ENCODE peak calls at places on chromosomes 16 and 17, in six cellular contexts. One of them, this sample, is unnamed.

GRCh38 chr16:70526403-70526802 is 2.8 kb downstream of the SF3B3 start:
- DNase-seq in fibroblast of lung: no peak
- DNase-seq in A549: no peak
- DNase-seq in fibroblast of the aortic adventitia: no peak
- DNase-seq in heart right ventricle: no peak
- DNase-seq in glutamatergic neuron: no peak
- DNase-seq in this sample: no peak

GRCh38 chr16:66335704-66336329 is 30.7 kb upstream of the CDH5 start:
- DNase-seq in fibroblast of lung: peak
- DNase-seq in A549: no peak
- DNase-seq in fibroblast of the aortic adventitia: peak
- DNase-seq in heart right ventricle: peak
- DNase-seq in glutamatergic neuron: no peak
- DNase-seq in this sample: no peak

GRCh38 chr17:37490022-37490587 is 414 bp downstream of the DUSP14 start:
- DNase-seq in fibroblast of lung: peak
- DNase-seq in A549: peak
- DNase-seq in fibroblast of the aortic adventitia: peak
- DNase-seq in heart right ventricle: peak
- DNase-seq in glutamatergic neuron: peak
- DNase-seq in this sample: peak

GRCh38 chr17:73532441-73532901 is 111.8 kb downstream of the SDK2 start:
- DNase-seq in fibroblast of lung: no peak
- DNase-seq in A549: no peak
- DNase-seq in fibroblast of the aortic adventitia: no peak
- DNase-seq in heart right ventricle: no peak
- DNase-seq in glutamatergic neuron: no peak
- DNase-seq in this sample: no peak

GRCh38 chr17:43917348-43918025 is 10.2 kb upstream of the MPP2 start:
- DNase-seq in fibroblast of lung: peak
- DNase-seq in A549: no peak
- DNase-seq in fibroblast of the aortic adventitia: peak
- DNase-seq in heart right ventricle: peak
- DNase-seq in glutamatergic neuron: peak
- DNase-seq in this sample: no peak

GRCh38 chr16:74226361-74226979 is 70.1 kb upstream of the PSMD7 start:
- DNase-seq in fibroblast of lung: peak
- DNase-seq in A549: no peak
- DNase-seq in fibroblast of the aortic adventitia: peak
- DNase-seq in heart right ventricle: no peak
- DNase-seq in glutamatergic neuron: no peak
- DNase-seq in this sample: no peak

GRCh38 chr17:16973760-16974540 is 2.0 kb upstream of the TNFRSF13B start:
- DNase-seq in fibroblast of lung: no peak
- DNase-seq in A549: no peak
- DNase-seq in fibroblast of the aortic adventitia: no peak
- DNase-seq in heart right ventricle: no peak
- DNase-seq in glutamatergic neuron: no peak
- DNase-seq in this sample: no peak

GRCh38 chr16:50153648-50154368 is 702 bp downstream of the TENT4B start:
- DNase-seq in fibroblast of lung: peak
- DNase-seq in A549: peak
- DNase-seq in fibroblast of the aortic adventitia: no peak
- DNase-seq in heart right ventricle: peak
- DNase-seq in glutamatergic neuron: peak
- DNase-seq in this sample: peak

GRCh38 chr17:56833023-56833811 is 503 bp downstream of the C17orf67 start:
- DNase-seq in fibroblast of lung: peak
- DNase-seq in A549: peak
- DNase-seq in fibroblast of the aortic adventitia: peak
- DNase-seq in heart right ventricle: peak
- DNase-seq in glutamatergic neuron: peak
- DNase-seq in this sample: peak

GRCh38 chr16:11816123-11816522 is 19.1 kb upstream of the ZC3H7A start:
- DNase-seq in fibroblast of lung: no peak
- DNase-seq in A549: no peak
- DNase-seq in fibroblast of the aortic adventitia: no peak
- DNase-seq in heart right ventricle: no peak
- DNase-seq in glutamatergic neuron: no peak
- DNase-seq in this sample: no peak

GRCh38 chr17:42667088-42667951 is 8.2 kb downstream of the TUBG2 start:
- DNase-seq in fibroblast of lung: peak
- DNase-seq in A549: peak
- DNase-seq in fibroblast of the aortic adventitia: peak
- DNase-seq in heart right ventricle: peak
- DNase-seq in glutamatergic neuron: no peak
- DNase-seq in this sample: no peak

GRCh38 chr16:83392743-83393142 is 415.0 kb upstream of the HSBP1 start:
- DNase-seq in fibroblast of lung: peak
- DNase-seq in A549: no peak
- DNase-seq in fibroblast of the aortic adventitia: no peak
- DNase-seq in heart right ventricle: no peak
- DNase-seq in glutamatergic neuron: no peak
- DNase-seq in this sample: no peak

GRCh38 chr16:83390759-83391158 is 417.0 kb upstream of the HSBP1 start:
- DNase-seq in fibroblast of lung: no peak
- DNase-seq in A549: no peak
- DNase-seq in fibroblast of the aortic adventitia: peak
- DNase-seq in heart right ventricle: no peak
- DNase-seq in glutamatergic neuron: no peak
- DNase-seq in this sample: no peak

GRCh38 chr16:83389751-83390150 is 418.0 kb upstream of the HSBP1 start:
- DNase-seq in fibroblast of lung: peak
- DNase-seq in A549: no peak
- DNase-seq in fibroblast of the aortic adventitia: peak
- DNase-seq in heart right ventricle: no peak
- DNase-seq in glutamatergic neuron: no peak
- DNase-seq in this sample: no peak

GRCh38 chr16:83397601-83398000 is 410.2 kb upstream of the HSBP1 start:
- DNase-seq in fibroblast of lung: no peak
- DNase-seq in A549: no peak
- DNase-seq in fibroblast of the aortic adventitia: no peak
- DNase-seq in heart right ventricle: no peak
- DNase-seq in glutamatergic neuron: no peak
- DNase-seq in this sample: no peak

GRCh38 chr16:83393196-83393981 is 414.4 kb upstream of the HSBP1 start:
- DNase-seq in fibroblast of lung: peak
- DNase-seq in A549: no peak
- DNase-seq in fibroblast of the aortic adventitia: peak
- DNase-seq in heart right ventricle: peak
- DNase-seq in glutamatergic neuron: no peak
- DNase-seq in this sample: no peak
- TF ChIP-seq CTCF in fibroblast of lung: no peak
- TF ChIP-seq CTCF in A549: no peak
- TF ChIP-seq CTCF in fibroblast of the aortic adventitia: peak
- TF ChIP-seq CTCF in heart right ventricle: no peak
- TF ChIP-seq CTCF in glutamatergic neuron: no peak
- TF ChIP-seq CTCF in this sample: peak

GRCh38 chr17:63082952-63083351 is 116.9 kb downstream of the TANC2 start:
- DNase-seq in fibroblast of lung: peak
- DNase-seq in A549: no peak
- DNase-seq in fibroblast of the aortic adventitia: peak
- DNase-seq in heart right ventricle: no peak
- DNase-seq in glutamatergic neuron: no peak
- DNase-seq in this sample: no peak

GRCh38 chr17:63078707-63079106 is 112.7 kb downstream of the TANC2 start:
- DNase-seq in fibroblast of lung: peak
- DNase-seq in A549: no peak
- DNase-seq in fibroblast of the aortic adventitia: peak
- DNase-seq in heart right ventricle: no peak
- DNase-seq in glutamatergic neuron: no peak
- DNase-seq in this sample: no peak

GRCh38 chr17:63086483-63087185 is 120.6 kb downstream of the TANC2 start:
- DNase-seq in fibroblast of lung: peak
- DNase-seq in A549: no peak
- DNase-seq in fibroblast of the aortic adventitia: no peak
- DNase-seq in heart right ventricle: no peak
- DNase-seq in glutamatergic neuron: no peak
- DNase-seq in this sample: no peak

DNA sequence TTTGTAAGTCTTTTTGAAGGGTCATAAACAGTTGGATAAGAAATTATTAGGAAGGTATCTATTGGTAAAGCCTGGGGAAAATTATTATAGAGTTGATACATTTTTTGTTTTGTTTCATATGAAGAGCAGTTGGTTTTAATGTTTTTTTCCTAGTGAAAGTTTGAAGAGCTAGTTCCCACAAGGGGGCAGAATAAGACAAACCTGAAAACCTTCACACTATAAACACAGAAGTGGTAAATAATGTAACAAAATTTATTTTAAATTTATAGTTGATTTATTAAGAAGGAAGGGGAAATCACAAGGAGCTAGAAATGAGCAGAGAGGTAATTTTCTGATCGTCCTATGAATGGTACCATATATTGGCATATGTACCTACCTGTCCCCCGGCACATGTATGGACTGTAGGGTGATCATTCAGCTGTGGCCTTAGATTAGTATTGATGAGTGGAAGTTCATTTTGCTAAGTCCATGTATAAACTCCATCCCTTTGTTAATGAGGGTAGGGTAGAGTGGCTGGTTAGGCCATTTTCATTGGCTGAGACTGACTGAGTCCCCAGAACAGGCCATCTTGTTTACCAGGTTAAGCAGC is 116.3 kb downstream of the TANC2 start:
- DNase-seq in fibroblast of lung: peak
- DNase-seq in A549: no peak
- DNase-seq in fibroblast of the aortic adventitia: peak
- DNase-seq in heart right ventricle: no peak
- DNase-seq in glutamatergic neuron: no peak
- DNase-seq in this sample: no peak
- TF ChIP-seq CTCF in fibroblast of lung: peak
- TF ChIP-seq CTCF in A549: peak
- TF ChIP-seq CTCF in fibroblast of the aortic adventitia: peak
- TF ChIP-seq CTCF in heart right ventricle: peak
- TF ChIP-seq CTCF in glutamatergic neuron: peak
- TF ChIP-seq CTCF in this sample: peak

GRCh38 chr16:31010539-31010938 is at the start of gene STX1B:
- DNase-seq in fibroblast of lung: peak
- DNase-seq in A549: no peak
- DNase-seq in fibroblast of the aortic adventitia: no peak
- DNase-seq in heart right ventricle: no peak
- DNase-seq in glutamatergic neuron: peak
- DNase-seq in this sample: no peak

GRCh38 chr16:31010943-31011342 is 505 bp upstream of the STX1B start:
- DNase-seq in fibroblast of lung: no peak
- DNase-seq in A549: no peak
- DNase-seq in fibroblast of the aortic adventitia: no peak
- DNase-seq in heart right ventricle: no peak
- DNase-seq in glutamatergic neuron: no peak
- DNase-seq in this sample: no peak

DNA sequence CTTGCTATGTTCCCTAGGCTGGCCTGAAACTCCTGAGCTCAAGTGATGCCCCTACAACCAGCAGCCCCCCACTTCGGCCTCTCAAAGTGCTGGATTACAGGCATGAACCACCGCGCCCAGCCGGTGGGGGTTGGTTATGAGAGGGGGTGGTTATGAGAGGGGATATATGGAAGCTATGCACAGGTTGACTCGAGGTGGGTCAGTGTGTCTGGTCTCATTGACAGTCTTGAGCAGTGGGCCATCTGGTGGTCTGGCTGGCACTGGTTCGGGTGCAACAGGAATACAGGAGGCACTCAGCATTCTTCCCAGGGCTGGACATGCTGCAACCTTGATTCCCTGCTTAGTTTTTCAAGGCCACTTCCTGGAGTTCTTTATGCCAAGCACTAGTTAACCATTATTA is 5.6 kb upstream of the STX1B start:
- DNase-seq in fibroblast of lung: no peak
- DNase-seq in A549: no peak
- DNase-seq in fibroblast of the aortic adventitia: no peak
- DNase-seq in heart right ventricle: no peak
- DNase-seq in glutamatergic neuron: no peak
- DNase-seq in this sample: no peak
- TF ChIP-seq CTCF in fibroblast of lung: no peak
- TF ChIP-seq CTCF in A549: peak
- TF ChIP-seq CTCF in fibroblast of the aortic adventitia: no peak
- TF ChIP-seq CTCF in heart right ventricle: no peak
- TF ChIP-seq CTCF in glutamatergic neuron: no peak
- TF ChIP-seq CTCF in this sample: no peak

GRCh38 chr17:50501054-50501453 is 7.2 kb upstream of the MYCBPAP start:
- DNase-seq in fibroblast of lung: no peak
- DNase-seq in A549: no peak
- DNase-seq in fibroblast of the aortic adventitia: peak
- DNase-seq in heart right ventricle: no peak
- DNase-seq in glutamatergic neuron: peak
- DNase-seq in this sample: no peak
- TF ChIP-seq CTCF in fibroblast of lung: peak
- TF ChIP-seq CTCF in A549: peak
- TF ChIP-seq CTCF in fibroblast of the aortic adventitia: peak
- TF ChIP-seq CTCF in heart right ventricle: peak
- TF ChIP-seq CTCF in glutamatergic neuron: peak
- TF ChIP-seq CTCF in this sample: peak

DNA sequence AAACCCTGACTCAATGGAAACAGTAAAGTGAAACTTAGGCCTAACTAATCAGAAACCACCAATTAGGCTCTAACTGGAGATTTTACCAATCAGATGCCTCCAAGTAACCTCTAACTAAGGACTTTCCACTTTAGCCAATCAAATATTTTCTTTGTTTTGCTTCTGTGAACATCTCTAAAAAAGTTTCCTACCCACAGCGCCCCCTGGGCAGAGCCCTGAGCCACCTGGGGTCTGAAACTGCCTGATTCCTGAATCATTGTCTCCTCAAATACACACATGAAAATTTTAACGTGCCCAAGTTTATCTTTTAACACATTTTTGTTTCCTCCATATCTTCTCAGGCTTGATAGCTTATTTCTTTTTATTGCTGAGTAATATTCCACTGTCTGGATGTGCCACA is 19.0 kb downstream of the ADAD2 start:
- DNase-seq in fibroblast of lung: peak
- DNase-seq in A549: no peak
- DNase-seq in fibroblast of the aortic adventitia: no peak
- DNase-seq in heart right ventricle: no peak
- DNase-seq in glutamatergic neuron: no peak
- DNase-seq in this sample: no peak
- TF ChIP-seq CTCF in fibroblast of lung: no peak
- TF ChIP-seq CTCF in A549: peak
- TF ChIP-seq CTCF in fibroblast of the aortic adventitia: no peak
- TF ChIP-seq CTCF in heart right ventricle: no peak
- TF ChIP-seq CTCF in glutamatergic neuron: no peak
- TF ChIP-seq CTCF in this sample: no peak

This sample was measured in progenitor cell of endocrine pancreas.